ENCODE peak calls at places on chromosome 3, in nine cellular contexts. V, Y, T, R, U, O, P, A and D are unnamed samples.

GRCh38 chr3:23761440-23761896 is 44.3 kb upstream of the UBE2E1 start:
- DNase-seq in V (no peak), R (no peak), O (no peak), Y (no peak), T (peak; percentile 45), A (no peak), U (peak; percentile 23), P (no peak), D (no peak)

GRCh38 chr3:12218161-12218560 is 59.4 kb upstream of the TIMP4 start:
- DNase-seq in O (no peak), A (no peak), P (no peak), R (no peak), Y (no peak), U (no peak), V (no peak), T (no peak), D (no peak)

GRCh38 chr3:141972394-141972793 is 96.0 kb downstream of the ATP1B3 start:
- DNase-seq in T (no peak), O (no peak), U (no peak), P (no peak), Y (no peak), V (no peak), A (no peak), R (no peak), D (no peak)

GRCh38 chr3:71753716-71754609 is at the start of gene GPR27:
- DNase-seq in A (peak; percentile 25), O (no peak), U (peak; percentile 36), V (no peak), P (peak; percentile 30), R (no peak), Y (no peak), T (no peak), D (no peak)

GRCh38 chr3:126398423-126399347 is 4.0 kb downstream of the CFAP100 start:
- DNase-seq in T (no peak), U (no peak), O (peak; percentile 43), A (no peak), V (peak; percentile 72), Y (no peak), P (no peak), R (no peak), D (no peak)

GRCh38 chr3:36943601-36944000 is 1.3 kb downstream of the TRANK1 start:
- DNase-seq in P (no peak), U (no peak), O (no peak), Y (no peak), A (no peak), R (no peak), V (no peak), T (no peak), D (no peak)

GRCh38 chr3:192060160-192060783 is 599.3 kb downstream of the PYDC2 start:
- DNase-seq in P (no peak), A (no peak), V (no peak), O (no peak), U (no peak), T (no peak), R (no peak), Y (no peak), D (no peak)

GRCh38 chr3:37097776-37098175 is 76.6 kb downstream of the LRRFIP2 start:
- DNase-seq in P (no peak), U (no peak), R (no peak), O (no peak), Y (no peak), A (no peak), V (no peak), T (no peak), D (no peak)

GRCh38 chr3:16828815-16829214 is 55.9 kb upstream of the PLCL2 start:
- DNase-seq in V (no peak), T (peak; percentile 57), R (no peak), O (no peak), P (peak; percentile 45), U (peak; percentile 17), A (no peak), Y (peak; percentile 45), D (no peak)

GRCh38 chr3:178482981-178483380 is 53.3 kb upstream of the KCNMB2 start:
- DNase-seq in T (no peak), O (no peak), V (no peak), P (no peak), Y (no peak), R (no peak), A (no peak), U (no peak), D (no peak)

GRCh38 chr3:30454636-30455035 is 151.8 kb upstream of the TGFBR2 start:
- DNase-seq in V (no peak), Y (no peak), T (no peak), A (no peak), P (no peak), O (peak; percentile 60), R (no peak), U (no peak), D (no peak)

GRCh38 chr3:72043212-72044133 is 258.5 kb upstream of the PROK2 start:
- DNase-seq in P (no peak), Y (no peak), T (no peak), R (no peak), V (no peak), U (no peak), A (no peak), O (no peak), D (no peak)

GRCh38 chr3:166455724-166456123 is 618.5 kb upstream of the BCHE start:
- DNase-seq in A (no peak), T (peak; percentile 18), U (no peak), O (no peak), R (no peak), P (no peak), V (no peak), Y (no peak), D (no peak)

GRCh38 chr3:160801386-160802118 is 45.5 kb downstream of the PPM1L start:
- DNase-seq in A (no peak), T (peak; percentile 68), R (no peak), Y (no peak), O (peak; percentile 82), V (peak; percentile 72), U (no peak), P (no peak), D (no peak)

DNA sequence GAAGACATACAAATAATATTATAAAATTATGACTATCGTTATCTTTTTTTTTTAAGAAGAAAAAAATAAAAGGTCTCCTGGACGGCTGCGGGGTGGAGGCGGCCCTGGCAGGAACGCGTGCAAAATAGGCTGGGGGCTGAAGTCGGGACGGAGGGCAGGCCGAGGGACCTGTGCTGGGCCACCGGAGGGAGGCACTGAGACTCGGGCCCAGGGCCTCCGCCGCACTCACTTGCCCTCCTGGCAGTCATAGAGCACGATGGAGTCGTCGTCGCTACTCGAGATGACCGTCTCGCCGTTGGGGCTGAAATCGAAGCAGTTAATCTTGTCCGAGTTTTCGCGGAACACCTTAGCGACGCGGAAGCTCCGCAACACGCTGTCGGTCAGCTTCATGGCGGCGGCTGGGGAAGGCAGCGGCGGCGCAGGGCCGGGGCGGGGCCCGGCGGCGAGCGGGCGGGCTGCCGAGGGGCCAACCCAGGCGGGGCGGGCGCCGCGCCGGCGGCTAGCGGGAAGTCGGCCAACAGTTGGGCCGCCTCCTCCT is 408 bp downstream of the WDR82 start:
- DNase-seq in P (peak; percentile 61), U (no peak), A (peak; percentile 58), V (no peak), R (peak; percentile 68), O (peak; percentile 83), Y (peak; percentile 74), T (peak; percentile 19), D (no peak)
- TF ChIP-seq CTCF in P (no peak), U (peak; percentile 46), A (peak; percentile 55), V (no peak), R (no peak), O (peak; percentile 45), Y (peak; percentile 38), T (peak; percentile 56), D (no peak)

GRCh38 chr3:159764211-159765024 is 224.2 kb upstream of the IL12A start:
- DNase-seq in Y (no peak), A (peak; percentile 44), R (no peak), V (no peak), P (peak; percentile 62), U (peak; percentile 82), O (peak; percentile 89), T (peak; percentile 70), D (no peak)

GRCh38 chr3:159762981-159763465 is 225.6 kb upstream of the IL12A start:
- DNase-seq in V (peak; percentile 82), U (peak; percentile 86), R (peak; percentile 64), T (peak; percentile 85), P (peak; percentile 62), O (peak; percentile 92), Y (no peak), A (peak; percentile 28), D (no peak)

GRCh38 chr3:159762238-159762637 is 226.4 kb upstream of the IL12A start:
- DNase-seq in A (no peak), U (no peak), O (no peak), R (no peak), V (no peak), T (no peak), P (no peak), Y (no peak), D (no peak)

GRCh38 chr3:159765025-159765859 is 223.4 kb upstream of the IL12A start:
- DNase-seq in U (peak; percentile 99), P (peak; percentile 54), R (peak; percentile 71), V (peak; percentile 81), T (peak; percentile 99), O (peak; percentile 93), Y (no peak), A (peak; percentile 29), D (no peak)

GRCh38 chr3:159763466-159764210 is 225.0 kb upstream of the IL12A start:
- DNase-seq in A (peak; percentile 64), R (peak; percentile 75), T (peak; percentile 91), Y (no peak), P (peak; percentile 81), O (peak; percentile 90), V (no peak), U (peak; percentile 81), D (peak; percentile 45)
- TF ChIP-seq CTCF in A (peak; percentile 54), R (no peak), T (peak; percentile 25), Y (no peak), P (no peak), O (peak; percentile 69), V (no peak), U (peak; percentile 18), D (no peak)

GRCh38 chr3:134348524-134348923 is 25.7 kb downstream of the AMOTL2 start:
- DNase-seq in T (no peak), P (peak; percentile 5), A (no peak), V (no peak), O (peak; percentile 54), R (peak; percentile 64), Y (no peak), U (peak; percentile 81), D (no peak)
- TF ChIP-seq CTCF in T (no peak), P (no peak), A (no peak), V (no peak), O (no peak), R (no peak), Y (no peak), U (no peak), D (no peak)

DNA sequence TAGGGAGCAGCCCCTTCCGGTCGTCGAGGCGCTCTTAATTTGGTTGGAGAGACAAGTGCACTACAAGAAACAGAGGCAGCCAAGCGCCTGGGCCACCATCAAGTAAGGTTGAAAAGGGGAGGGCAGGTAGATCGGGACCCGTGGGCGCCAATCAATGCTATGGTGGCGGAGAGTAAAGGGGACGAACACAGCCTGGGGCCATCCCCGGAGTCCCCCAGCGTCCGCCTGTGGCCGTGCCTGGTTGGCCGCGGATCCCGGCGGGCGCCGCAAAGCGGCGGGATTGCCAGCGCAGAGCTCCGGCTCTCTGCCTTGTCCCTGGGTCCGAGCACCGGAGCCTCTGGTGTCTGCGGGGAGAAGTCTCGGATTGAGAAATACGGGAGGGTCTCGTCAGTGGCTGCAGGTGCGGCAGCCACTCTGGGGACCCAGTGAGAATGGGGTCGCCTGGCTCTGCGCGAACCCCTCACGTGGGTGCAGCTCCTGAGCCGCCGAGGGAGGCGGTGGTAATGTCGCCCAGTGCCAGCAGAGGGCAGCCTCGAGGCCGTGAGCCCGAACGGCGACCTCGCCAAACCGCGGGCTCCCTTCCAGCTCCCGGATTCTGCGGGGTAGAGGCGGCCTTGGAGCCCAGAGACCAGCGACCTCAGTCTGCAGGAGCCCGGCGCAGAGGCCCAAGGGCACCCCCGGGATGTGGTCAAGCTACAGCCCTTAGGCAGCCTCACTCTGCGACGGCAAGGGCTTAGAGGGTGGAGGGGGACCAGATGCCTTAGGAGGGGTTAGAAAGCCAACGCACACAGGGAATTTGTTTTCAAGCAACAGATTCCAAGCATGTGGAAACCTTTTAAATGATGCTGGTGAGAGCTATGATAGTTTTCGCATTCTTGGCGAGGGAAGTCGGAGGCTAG is 10.8 kb downstream of the FOXL2 start:
- DNase-seq in T (peak; percentile 52), V (no peak), O (peak; percentile 84), R (peak; percentile 67), P (peak; percentile 91), U (peak; percentile 53), Y (peak; percentile 76), A (peak; percentile 91), D (peak; percentile 70)
- TF ChIP-seq CTCF in T (peak; percentile 92), V (peak; percentile 66), O (peak; percentile 78), R (peak; percentile 56), P (peak; percentile 96), U (peak; percentile 72), Y (peak; percentile 95), A (peak; percentile 91), D (peak; percentile 67)